ENCODE peak calls at places on chromosomes 6 and 20, in ten cellular contexts. G, P, Y, W, Q, D, J, V, K and R are unnamed samples.

GRCh38 chr6:6694368-6694780 is 105.9 kb downstream of the LY86 start:
- DNase-seq in G (no peak), P (no peak), Y (no peak), W (no peak), Q (no peak), D (no peak), J (no peak), V (no peak), K (no peak), R (no peak)

GRCh38 chr6:123338394-123338793 is 298.4 kb downstream of the TRDN start:
- DNase-seq in G (no peak), P (no peak), Y (no peak), W (no peak), Q (no peak), D (no peak), J (no peak), V (no peak), K (no peak), R (no peak)

GRCh38 chr6:15901141-15902115 is 227.5 kb upstream of the MYLIP start:
- DNase-seq in G (no peak), P (no peak), Y (no peak), W (peak; percentile 26), Q (no peak), D (no peak), J (peak; percentile 55), V (no peak), K (no peak), R (no peak)

GRCh38 chr6:42704251-42704936 is 18.0 kb downstream of the PRPH2 start:
- DNase-seq in G (peak; percentile 64), P (no peak), Y (no peak), W (peak; percentile 73), Q (no peak), D (no peak), J (no peak), V (peak; percentile 62), K (peak; percentile 70), R (no peak)

GRCh38 chr20:53174454-53174853 is 202.3 kb downstream of the TSHZ2 start:
- DNase-seq in G (no peak), P (no peak), Y (no peak), W (no peak), Q (no peak), D (no peak), J (no peak), V (no peak), K (no peak), R (no peak)

GRCh38 chr20:420721-421574 is 12.8 kb downstream of the RBCK1 start:
- DNase-seq in G (peak; percentile 58), P (no peak), Y (no peak), W (no peak), Q (no peak), D (no peak), J (no peak), V (no peak), K (peak; percentile 67), R (no peak)

GRCh38 chr6:99822741-99823512 is 171.1 kb downstream of the MCHR2 start:
- DNase-seq in G (no peak), P (no peak), Y (peak; percentile 82), W (peak; percentile 66), Q (no peak), D (peak; percentile 33), J (no peak), V (peak; percentile 74), K (no peak), R (peak; percentile 19)

GRCh38 chr6:41373919-41374617 is 38.7 kb downstream of the NCR2 start:
- DNase-seq in G (no peak), P (peak; percentile 67), Y (no peak), W (peak; percentile 13), Q (no peak), D (no peak), J (no peak), V (no peak), K (no peak), R (no peak)

GRCh38 chr6:135211306-135211702 is 30.2 kb downstream of the MYB start:
- DNase-seq in G (no peak), P (no peak), Y (no peak), W (no peak), Q (no peak), D (no peak), J (no peak), V (no peak), K (no peak), R (no peak)

GRCh38 chr6:89941031-89941775 is 46.9 kb downstream of the GJA10 start:
- DNase-seq in G (no peak), P (no peak), Y (peak; percentile 88), W (peak; percentile 14), Q (peak; percentile 77), D (no peak), J (no peak), V (peak; percentile 42), K (no peak), R (no peak)

GRCh38 chr6:168169624-168170023 is 90.6 kb upstream of the FRMD1 start:
- DNase-seq in G (no peak), P (no peak), Y (no peak), W (no peak), Q (no peak), D (no peak), J (no peak), V (no peak), K (no peak), R (no peak)

GRCh38 chr6:74642101-74642500 is 563.8 kb downstream of the COL12A1 start:
- DNase-seq in G (no peak), P (no peak), Y (no peak), W (no peak), Q (no peak), D (no peak), J (no peak), V (no peak), K (no peak), R (no peak)

GRCh38 chr6:96394727-96395126 is 126.9 kb upstream of the UFL1 start:
- DNase-seq in G (no peak), P (no peak), Y (peak; percentile 42), W (no peak), Q (peak; percentile 3), D (no peak), J (no peak), V (no peak), K (no peak), R (no peak)